ENCODE peak calls at places on chromosomes 1 and 21, in six cellular contexts. One of them, this sample, is unnamed.

GRCh38 chr1:210252621-210253041 is 20.0 kb downstream of the SERTAD4 start:
- DNase-seq in colonic mucosa: peak; percentile 84
- DNase-seq in fibroblast of lung: no peak
- DNase-seq in IMR-90: no peak
- DNase-seq in stomach: peak; percentile 74
- DNase-seq in neural progenitor cell: peak; percentile 66
- DNase-seq in this sample: no peak

GRCh38 chr1:224929335-224930237 is at the start of gene DNAH14:
- DNase-seq in colonic mucosa: peak; percentile 85
- DNase-seq in fibroblast of lung: peak; percentile 83
- DNase-seq in IMR-90: peak; percentile 60
- DNase-seq in stomach: peak; percentile 84
- DNase-seq in neural progenitor cell: peak; percentile 82
- DNase-seq in this sample: no peak

GRCh38 chr1:245099401-245099800 is 55.4 kb upstream of the KIF26B start:
- DNase-seq in colonic mucosa: no peak
- DNase-seq in fibroblast of lung: no peak
- DNase-seq in IMR-90: no peak
- DNase-seq in stomach: no peak
- DNase-seq in neural progenitor cell: peak; percentile 35
- DNase-seq in this sample: no peak

GRCh38 chr1:29145739-29146437 is 22.2 kb upstream of the TMEM200B start:
- DNase-seq in colonic mucosa: peak; percentile 33
- DNase-seq in fibroblast of lung: peak; percentile 72
- DNase-seq in IMR-90: peak; percentile 95
- DNase-seq in stomach: peak; percentile 20
- DNase-seq in neural progenitor cell: no peak
- DNase-seq in this sample: no peak

GRCh38 chr1:156652992-156653355 is 11.1 kb downstream of the BCAN start:
- DNase-seq in colonic mucosa: no peak
- DNase-seq in fibroblast of lung: no peak
- DNase-seq in IMR-90: no peak
- DNase-seq in stomach: no peak
- DNase-seq in neural progenitor cell: no peak
- DNase-seq in this sample: no peak

GRCh38 chr1:2528966-2529750 is 905 bp downstream of the HES5 start:
- DNase-seq in colonic mucosa: no peak
- DNase-seq in fibroblast of lung: no peak
- DNase-seq in IMR-90: no peak
- DNase-seq in stomach: no peak
- DNase-seq in neural progenitor cell: peak; percentile 76
- DNase-seq in this sample: no peak

GRCh38 chr1:243253211-243253926 is 1.7 kb downstream of the CEP170 start:
- DNase-seq in colonic mucosa: no peak
- DNase-seq in fibroblast of lung: no peak
- DNase-seq in IMR-90: peak; percentile 37
- DNase-seq in stomach: no peak
- DNase-seq in neural progenitor cell: peak; percentile 6
- DNase-seq in this sample: no peak

GRCh38 chr1:103142466-103142865 is 34.1 kb upstream of the COL11A1 start:
- DNase-seq in colonic mucosa: no peak
- DNase-seq in fibroblast of lung: no peak
- DNase-seq in IMR-90: no peak
- DNase-seq in stomach: no peak
- DNase-seq in neural progenitor cell: no peak
- DNase-seq in this sample: no peak

GRCh38 chr1:87953109-87953508 is 624.4 kb downstream of the LMO4 start:
- DNase-seq in colonic mucosa: no peak
- DNase-seq in fibroblast of lung: no peak
- DNase-seq in IMR-90: no peak
- DNase-seq in stomach: no peak
- DNase-seq in neural progenitor cell: no peak
- DNase-seq in this sample: no peak

GRCh38 chr21:32682696-32683474 is 44.9 kb downstream of the SYNJ1 start:
- DNase-seq in colonic mucosa: no peak
- DNase-seq in fibroblast of lung: no peak
- DNase-seq in IMR-90: no peak
- DNase-seq in stomach: no peak
- DNase-seq in neural progenitor cell: no peak
- DNase-seq in this sample: no peak

GRCh38 chr1:63797056-63797726 is 23.4 kb downstream of the ROR1 start:
- DNase-seq in colonic mucosa: no peak
- DNase-seq in fibroblast of lung: no peak
- DNase-seq in IMR-90: no peak
- DNase-seq in stomach: no peak
- DNase-seq in neural progenitor cell: no peak
- DNase-seq in this sample: no peak

GRCh38 chr21:41170442-41170841 is 2.5 kb downstream of the BACE2 start:
- DNase-seq in colonic mucosa: peak; percentile 61
- DNase-seq in fibroblast of lung: peak; percentile 23
- DNase-seq in IMR-90: peak; percentile 34
- DNase-seq in stomach: peak; percentile 66
- DNase-seq in neural progenitor cell: peak; percentile 64
- DNase-seq in this sample: no peak

GRCh38 chr1:65681101-65681500 is 111.6 kb upstream of the PDE4B start:
- DNase-seq in colonic mucosa: no peak
- DNase-seq in fibroblast of lung: peak; percentile 50
- DNase-seq in IMR-90: peak; percentile 70
- DNase-seq in stomach: no peak
- DNase-seq in neural progenitor cell: no peak
- DNase-seq in this sample: no peak

GRCh38 chr1:196393742-196394141 is 214.5 kb downstream of the KCNT2 start:
- DNase-seq in colonic mucosa: no peak
- DNase-seq in fibroblast of lung: peak; percentile 66
- DNase-seq in IMR-90: peak; percentile 41
- DNase-seq in stomach: no peak
- DNase-seq in neural progenitor cell: no peak
- DNase-seq in this sample: no peak

GRCh38 chr21:25573409-25574206 is 33.7 kb downstream of the MRPL39 start:
- DNase-seq in colonic mucosa: no peak
- DNase-seq in fibroblast of lung: peak; percentile 82
- DNase-seq in IMR-90: peak; percentile 99
- DNase-seq in stomach: no peak
- DNase-seq in neural progenitor cell: no peak
- DNase-seq in this sample: peak; percentile 88

GRCh38 chr1:12143631-12144155 is 23.1 kb upstream of the TNFRSF1B start:
- DNase-seq in colonic mucosa: peak; percentile 82
- DNase-seq in fibroblast of lung: peak; percentile 95
- DNase-seq in IMR-90: peak; percentile 98
- DNase-seq in stomach: peak; percentile 71
- DNase-seq in neural progenitor cell: no peak
- DNase-seq in this sample: no peak

GRCh38 chr1:31600641-31601040 is 16.8 kb upstream of the HCRTR1 start:
- DNase-seq in colonic mucosa: no peak
- DNase-seq in fibroblast of lung: no peak
- DNase-seq in IMR-90: no peak
- DNase-seq in stomach: no peak
- DNase-seq in neural progenitor cell: no peak
- DNase-seq in this sample: no peak

GRCh38 chr1:58964880-58965279 is 181.0 kb upstream of the JUN start:
- DNase-seq in colonic mucosa: no peak
- DNase-seq in fibroblast of lung: peak; percentile 46
- DNase-seq in IMR-90: peak; percentile 40
- DNase-seq in stomach: peak; percentile 52
- DNase-seq in neural progenitor cell: no peak
- DNase-seq in this sample: no peak

GRCh38 chr1:180458807-180459206 is 43.6 kb downstream of the ACBD6 start:
- DNase-seq in colonic mucosa: no peak
- DNase-seq in fibroblast of lung: no peak
- DNase-seq in IMR-90: no peak
- DNase-seq in stomach: no peak
- DNase-seq in neural progenitor cell: no peak
- DNase-seq in this sample: no peak

GRCh38 chr1:209611771-209612570 is 28.5 kb downstream of the CAMK1G start:
- DNase-seq in colonic mucosa: no peak
- DNase-seq in fibroblast of lung: no peak
- DNase-seq in IMR-90: no peak
- DNase-seq in stomach: no peak
- DNase-seq in neural progenitor cell: no peak
- DNase-seq in this sample: no peak

GRCh38 chr1:46521417-46521816 is 30.0 kb downstream of the KNCN start:
- DNase-seq in colonic mucosa: no peak
- DNase-seq in fibroblast of lung: no peak
- DNase-seq in IMR-90: no peak
- DNase-seq in stomach: no peak
- DNase-seq in neural progenitor cell: no peak
- DNase-seq in this sample: no peak

GRCh38 chr1:168876830-168877229 is 147.8 kb upstream of the DPT start:
- DNase-seq in colonic mucosa: no peak
- DNase-seq in fibroblast of lung: no peak
- DNase-seq in IMR-90: no peak
- DNase-seq in stomach: no peak
- DNase-seq in neural progenitor cell: no peak
- DNase-seq in this sample: no peak

GRCh38 chr1:240031009-240031408 is 60.7 kb upstream of the FMN2 start:
- DNase-seq in colonic mucosa: no peak
- DNase-seq in fibroblast of lung: peak; percentile 87
- DNase-seq in IMR-90: peak; percentile 97
- DNase-seq in stomach: no peak
- DNase-seq in neural progenitor cell: no peak
- DNase-seq in this sample: no peak

GRCh38 chr1:47710075-47711071 is 272.5 kb downstream of the FOXD2 start:
- DNase-seq in colonic mucosa: peak; percentile 83
- DNase-seq in fibroblast of lung: peak; percentile 44
- DNase-seq in IMR-90: peak; percentile 37
- DNase-seq in stomach: peak; percentile 83
- DNase-seq in neural progenitor cell: peak; percentile 84
- DNase-seq in this sample: peak; percentile 8

GRCh38 chr21:36075953-36076352 is 6.1 kb downstream of the CBR1 start:
- DNase-seq in colonic mucosa: no peak
- DNase-seq in fibroblast of lung: no peak
- DNase-seq in IMR-90: no peak
- DNase-seq in stomach: no peak
- DNase-seq in neural progenitor cell: no peak
- DNase-seq in this sample: no peak

GRCh38 chr1:89790592-89790991 is 30.2 kb upstream of the LRRC8D start:
- DNase-seq in colonic mucosa: no peak
- DNase-seq in fibroblast of lung: no peak
- DNase-seq in IMR-90: no peak
- DNase-seq in stomach: no peak
- DNase-seq in neural progenitor cell: no peak
- DNase-seq in this sample: no peak

GRCh38 chr1:226060976-226061792 is 1.3 kb upstream of the H3-3A start:
- DNase-seq in colonic mucosa: peak; percentile 30
- DNase-seq in fibroblast of lung: peak; percentile 38
- DNase-seq in IMR-90: no peak
- DNase-seq in stomach: no peak
- DNase-seq in neural progenitor cell: no peak
- DNase-seq in this sample: no peak

GRCh38 chr1:204455831-204456145 is 38.8 kb downstream of the PIK3C2B start:
- DNase-seq in colonic mucosa: no peak
- DNase-seq in fibroblast of lung: no peak
- DNase-seq in IMR-90: no peak
- DNase-seq in stomach: no peak
- DNase-seq in neural progenitor cell: peak; percentile 30
- DNase-seq in this sample: no peak

GRCh38 chr1:204456826-204457361 is 37.7 kb downstream of the PIK3C2B start:
- DNase-seq in colonic mucosa: no peak
- DNase-seq in fibroblast of lung: peak; percentile 76
- DNase-seq in IMR-90: no peak
- DNase-seq in stomach: no peak
- DNase-seq in neural progenitor cell: peak; percentile 57
- DNase-seq in this sample: no peak

GRCh38 chr1:204453141-204453772 is 41.3 kb downstream of the PIK3C2B start:
- DNase-seq in colonic mucosa: no peak
- DNase-seq in fibroblast of lung: no peak
- DNase-seq in IMR-90: no peak
- DNase-seq in stomach: peak; percentile 46
- DNase-seq in neural progenitor cell: no peak
- DNase-seq in this sample: no peak

GRCh38 chr1:204455063-204455830 is 39.4 kb downstream of the PIK3C2B start:
- DNase-seq in colonic mucosa: no peak
- DNase-seq in fibroblast of lung: no peak
- DNase-seq in IMR-90: no peak
- DNase-seq in stomach: no peak
- DNase-seq in neural progenitor cell: peak; percentile 96
- DNase-seq in this sample: no peak

GRCh38 chr1:204454476-204454875 is 40.1 kb downstream of the PIK3C2B start:
- DNase-seq in colonic mucosa: no peak
- DNase-seq in fibroblast of lung: no peak
- DNase-seq in IMR-90: no peak
- DNase-seq in stomach: no peak
- DNase-seq in neural progenitor cell: no peak
- DNase-seq in this sample: no peak
- H3K27ac ChIP-seq in colonic mucosa: no peak overlapping the region
- H3K27ac ChIP-seq in fibroblast of lung: no peak overlapping the region
- H3K27ac ChIP-seq in IMR-90: no peak overlapping the region
- H3K27ac ChIP-seq in stomach: peak overlapping the region; percentile 18
- H3K27ac ChIP-seq in neural progenitor cell: peak overlapping the region; percentile 94
- H3K27ac ChIP-seq in this sample: peak overlapping the region; percentile 62

GRCh38 chr1:235342039-235342438 is 13.7 kb downstream of the GGPS1 start:
- DNase-seq in colonic mucosa: no peak
- DNase-seq in fibroblast of lung: no peak
- DNase-seq in IMR-90: no peak
- DNase-seq in stomach: no peak
- DNase-seq in neural progenitor cell: peak; percentile 8
- DNase-seq in this sample: no peak
- H3K27ac ChIP-seq in colonic mucosa: no peak overlapping the region
- H3K27ac ChIP-seq in fibroblast of lung: no peak overlapping the region
- H3K27ac ChIP-seq in IMR-90: no peak overlapping the region
- H3K27ac ChIP-seq in stomach: no peak overlapping the region
- H3K27ac ChIP-seq in neural progenitor cell: peak overlapping the region; percentile 56
- H3K27ac ChIP-seq in this sample: no peak overlapping the region

DNA sequence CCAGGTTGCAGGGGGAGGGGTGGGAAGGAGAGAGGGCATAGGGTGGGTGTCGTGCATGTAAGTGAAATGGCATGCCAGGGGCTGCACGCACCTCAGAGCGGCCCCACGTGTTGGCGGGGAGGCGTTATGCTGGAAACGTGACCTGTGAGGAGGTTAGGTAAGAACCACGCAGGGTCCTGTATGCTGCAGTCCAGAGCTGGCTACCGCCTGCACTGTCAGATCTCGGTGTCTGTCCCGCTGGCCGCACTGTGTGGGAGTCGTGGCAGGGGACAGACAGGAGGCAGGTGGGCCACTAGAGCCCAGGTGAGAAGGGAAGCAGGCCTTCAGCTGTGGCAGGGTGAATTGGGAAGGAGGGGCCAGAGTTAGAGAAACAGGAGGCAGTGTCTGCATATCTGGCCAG is 79.7 kb downstream of the GALNT2 start:
- DNase-seq in colonic mucosa: no peak
- DNase-seq in fibroblast of lung: no peak
- DNase-seq in IMR-90: no peak
- DNase-seq in stomach: no peak
- DNase-seq in neural progenitor cell: no peak
- DNase-seq in this sample: no peak
- H3K27ac ChIP-seq in colonic mucosa: no peak overlapping the region
- H3K27ac ChIP-seq in fibroblast of lung: no peak overlapping the region
- H3K27ac ChIP-seq in IMR-90: no peak overlapping the region
- H3K27ac ChIP-seq in stomach: no peak overlapping the region
- H3K27ac ChIP-seq in neural progenitor cell: no peak overlapping the region
- H3K27ac ChIP-seq in this sample: no peak overlapping the region

GRCh38 chr1:20836230-20836629 is 49.1 kb upstream of the HP1BP3 start:
- DNase-seq in colonic mucosa: no peak
- DNase-seq in fibroblast of lung: no peak
- DNase-seq in IMR-90: no peak
- DNase-seq in stomach: no peak
- DNase-seq in neural progenitor cell: no peak
- DNase-seq in this sample: no peak
- H3K27ac ChIP-seq in colonic mucosa: no peak overlapping the region
- H3K27ac ChIP-seq in fibroblast of lung: no peak overlapping the region
- H3K27ac ChIP-seq in IMR-90: no peak overlapping the region
- H3K27ac ChIP-seq in stomach: no peak overlapping the region
- H3K27ac ChIP-seq in neural progenitor cell: no peak overlapping the region
- H3K27ac ChIP-seq in this sample: no peak overlapping the region